ENCODE peak calls at places on chromosomes 16 and 17, in five cellular contexts. C, W, P, K and E are unnamed samples.

GRCh38 chr16:68752602-68753001 is 15.5 kb downstream of the CDH1 start:
- DNase-seq in C (no peak), W (no peak), P (no peak), K (no peak), E (no peak)

GRCh38 chr17:82281076-82281475 is 7.6 kb upstream of the CSNK1D start:
- DNase-seq in C (no peak), W (no peak), P (no peak), K (no peak), E (no peak)

GRCh38 chr17:29677139-29677834 is 54.6 kb upstream of the CORO6 start:
- DNase-seq in C (no peak), W (no peak), P (no peak), K (no peak), E (peak)

GRCh38 chr16:89845417-89845816 is 17.1 kb downstream of the SPIRE2 start:
- DNase-seq in C (no peak), W (no peak), P (no peak), K (no peak), E (no peak)

GRCh38 chr17:65984299-65984698 is 207.6 kb downstream of the CEP112 start:
- DNase-seq in C (no peak), W (no peak), P (no peak), K (no peak), E (no peak)

GRCh38 chr17:8747731-8748130 is 3.1 kb upstream of the CCDC42 start:
- DNase-seq in C (no peak), W (no peak), P (no peak), K (no peak), E (no peak)

GRCh38 chr16:10827691-10828341 is 9.2 kb upstream of the TVP23A start:
- DNase-seq in C (peak), W (peak), P (no peak), K (no peak), E (peak)

GRCh38 chr16:82506734-82507133 is 120.0 kb upstream of the CDH13 start:
- DNase-seq in C (no peak), W (no peak), P (no peak), K (no peak), E (no peak)

GRCh38 chr17:68421486-68421885 is 35.8 kb downstream of the WIPI1 start:
- DNase-seq in C (no peak), W (no peak), P (no peak), K (no peak), E (no peak)

GRCh38 chr17:63653018-63653417 is 30.8 kb downstream of the MAP3K3 start:
- DNase-seq in C (no peak), W (no peak), P (no peak), K (no peak), E (no peak)

GRCh38 chr16:69110406-69110805 is 5.0 kb downstream of the HAS3 start:
- DNase-seq in C (no peak), W (no peak), P (no peak), K (no peak), E (no peak)

GRCh38 chr16:4322121-4323035 is 6.5 kb downstream of the GLIS2 start:
- DNase-seq in C (no peak), W (no peak), P (no peak), K (no peak), E (no peak)

GRCh38 chr16:72560617-72561016 is 388.7 kb upstream of the PMFBP1 start:
- DNase-seq in C (no peak), W (no peak), P (peak), K (no peak), E (no peak)

GRCh38 chr17:44314869-44315661 is 6.7 kb downstream of the RUNDC3A start:
- DNase-seq in C (no peak), W (no peak), P (no peak), K (peak), E (no peak)

GRCh38 chr17:17994271-17994670 is 21.6 kb downstream of the DRC3 start:
- DNase-seq in C (peak), W (no peak), P (peak), K (peak), E (no peak)

GRCh38 chr16:6714510-6714909 is 618.1 kb upstream of the RBFOX1 start:
- DNase-seq in C (no peak), W (no peak), P (no peak), K (no peak), E (no peak)

GRCh38 chr16:70157105-70157476 is 16.5 kb upstream of the CLEC18C start:
- DNase-seq in C (no peak), W (no peak), P (no peak), K (no peak), E (no peak)

GRCh38 chr17:61496174-61496956 is 44.1 kb downstream of the TBX4 start:
- DNase-seq in C (no peak), W (no peak), P (no peak), K (no peak), E (no peak)

GRCh38 chr16:1770328-1771071 is 843 bp downstream of the NME3 start:
- DNase-seq in C (peak), W (no peak), P (no peak), K (peak), E (peak)

GRCh38 chr16:88406096-88407041 is 23.6 kb downstream of the ZNF469 start:
- DNase-seq in C (no peak), W (no peak), P (no peak), K (peak), E (no peak)

GRCh38 chr17:65978881-65979280 is 213.1 kb downstream of the CEP112 start:
- DNase-seq in C (no peak), W (no peak), P (no peak), K (no peak), E (no peak)

GRCh38 chr16:10600792-10601443 is 20.5 kb upstream of the EMP2 start:
- DNase-seq in C (no peak), W (no peak), P (no peak), K (peak), E (no peak)

GRCh38 chr17:27579304-27579703 is 51.7 kb upstream of the LGALS9 start:
- DNase-seq in C (no peak), W (no peak), P (no peak), K (no peak), E (no peak)

GRCh38 chr16:87684106-87684677 is 81.6 kb downstream of the KLHDC4 start:
- DNase-seq in C (peak), W (no peak), P (no peak), K (no peak), E (no peak)

GRCh38 chr17:29607557-29608195 is 14.7 kb downstream of the ANKRD13B start:
- DNase-seq in C (no peak), W (no peak), P (no peak), K (no peak), E (no peak)

GRCh38 chr17:77875051-77875780 is 83.3 kb upstream of the TNRC6C start:
- DNase-seq in C (no peak), W (peak), P (no peak), K (no peak), E (no peak)

GRCh38 chr16:72990003-72990521 is 57.9 kb downstream of the ZFHX3 start:
- DNase-seq in C (no peak), W (no peak), P (no peak), K (no peak), E (peak)

GRCh38 chr16:4675864-4676786 is 17.2 kb upstream of the NUDT16L1 start:
- DNase-seq in C (no peak), W (no peak), P (no peak), K (no peak), E (no peak)

GRCh38 chr17:70906808-70907207 is 737.5 kb downstream of the KCNJ2 start:
- DNase-seq in C (no peak), W (no peak), P (no peak), K (no peak), E (no peak)

GRCh38 chr17:40617678-40618240 is 29.9 kb downstream of the SMARCE1 start:
- DNase-seq in C (no peak), W (no peak), P (no peak), K (no peak), E (no peak)